ENCODE peak calls at places on chromosomes 16 and 17, in seven cellular contexts. P is stimulated activated CD8-positive, alpha-beta memory T cell treated with anti-CD3 and anti-CD28 coated beads, Interleukin-2, amount 100 ng/mL, for 1 hour; W is NCI-H460; Z is fibroblast of pulmonary artery; T is MV-4-11; D is GM13977; M is HTR-8/SVneo. N is an unnamed sample.

GRCh38 chr17:47978324-47978723 is 7.4 kb downstream of the CDK5RAP3 start:
- DNase-seq in M (peak), D (peak), W (peak), T (peak), P (no peak), Z (peak), N (peak)

GRCh38 chr17:65297916-65298315 is 160.7 kb downstream of the RGS9 start:
- DNase-seq in W (no peak), D (no peak), Z (no peak), M (no peak), T (no peak), P (no peak), N (no peak)

GRCh38 chr16:30342751-30343490 is 12.2 kb downstream of the CD2BP2 start:
- DNase-seq in Z (no peak), D (no peak), W (no peak), P (no peak), M (no peak), T (no peak), N (no peak)

GRCh38 chr17:7060165-7060890 is 16.4 kb upstream of the SLC16A11 start:
- DNase-seq in M (peak), D (no peak), T (no peak), W (peak), Z (peak), P (no peak), N (no peak)

GRCh38 chr17:2412561-2413021 is 11.7 kb upstream of the MNT start:
- DNase-seq in T (no peak), M (no peak), P (no peak), D (no peak), Z (peak), W (no peak), N (no peak)

GRCh38 chr16:88355093-88355388 is 27.7 kb upstream of the ZNF469 start:
- DNase-seq in T (no peak), Z (no peak), P (no peak), D (no peak), W (no peak), M (no peak), N (no peak)

GRCh38 chr16:68037820-68038597 is 14.9 kb downstream of the DUS2 start:
- DNase-seq in P (no peak), Z (no peak), T (peak), D (no peak), W (no peak), M (no peak), N (peak)

GRCh38 chr16:74625500-74626350 is 18.8 kb upstream of the GLG1 start:
- DNase-seq in D (no peak), P (no peak), T (no peak), Z (no peak), W (no peak), M (no peak), N (no peak)

GRCh38 chr16:14338969-14339368 is 267.9 kb downstream of the MRTFB start:
- DNase-seq in Z (no peak), D (no peak), T (no peak), P (no peak), M (no peak), W (no peak), N (no peak)

GRCh38 chr17:59361386-59361785 is 29.9 kb downstream of the YPEL2 start:
- DNase-seq in P (no peak), D (no peak), M (peak), Z (peak), W (peak), T (peak), N (no peak)

GRCh38 chr16:57023541-57024249 is 34.3 kb downstream of the NLRC5 start:
- DNase-seq in M (no peak), P (peak), W (no peak), T (no peak), Z (no peak), D (no peak), N (no peak)

GRCh38 chr17:4499431-4500187 is 928 bp downstream of the SPNS2 start:
- DNase-seq in Z (no peak), P (no peak), T (peak), M (no peak), D (peak), W (no peak), N (peak)

GRCh38 chr16:6066601-6067000 is 969.0 kb upstream of the EEF2KMT start:
- DNase-seq in P (no peak), M (no peak), T (no peak), Z (no peak), W (no peak), D (no peak), N (no peak)

GRCh38 chr16:20611350-20611902 is 35.3 kb upstream of the ACSM2B start:
- DNase-seq in D (no peak), Z (no peak), M (no peak), P (no peak), T (no peak), W (no peak), N (no peak)